ENCODE peak calls at places on chromosomes 4 and X, in four cellular contexts. V is K562, B is HepG2, R is GM12878. P is an unnamed sample.

GRCh38 chrX:120270567-120270966 is 20.0 kb downstream of the ZBTB33 start:
- DNase-seq in B (no peak), R (no peak), V (no peak), P (no peak)

GRCh38 chr4:127370495-127371069 is 262.2 kb upstream of the INTU start:
- DNase-seq in B (no peak), V (no peak), R (no peak), P (no peak)

GRCh38 chrX:14598330-14598729 is 69.0 kb downstream of the GLRA2 start:
- DNase-seq in R (no peak), B (no peak), V (no peak), P (no peak)

GRCh38 chr4:85938902-85939301 is 421.0 kb downstream of the MAPK10 start:
- DNase-seq in B (no peak), R (no peak), V (no peak), P (no peak)

GRCh38 chrX:31988975-31989374 is 917.1 kb upstream of the FTHL17 start:
- DNase-seq in B (no peak), R (no peak), V (no peak), P (no peak)

GRCh38 chr4:73068496-73069337 is 799 bp downstream of the COX18 start:
- DNase-seq in V (peak), B (peak), R (peak), P (no peak)

GRCh38 chr4:74423101-74423500 is 21.8 kb upstream of the AREG start:
- DNase-seq in R (no peak), V (peak), B (no peak), P (no peak)

GRCh38 chr4:156946508-156947197 is 24.9 kb downstream of the PDGFC start:
- DNase-seq in R (no peak), V (no peak), B (no peak), P (no peak)

GRCh38 chr4:26813698-26814097 is 46.9 kb upstream of the STIM2 start:
- DNase-seq in V (no peak), B (no peak), R (no peak), P (no peak)

GRCh38 chrX:50579955-50580354 is 109.3 kb upstream of the DGKK start:
- DNase-seq in R (peak), V (peak), B (peak), P (peak)

GRCh38 chr4:143773998-143774898 is 73.8 kb upstream of the FREM3 start:
- DNase-seq in V (peak), B (peak), R (peak), P (peak)

GRCh38 chr4:185773419-185773818 is 38.6 kb downstream of the SORBS2 start:
- DNase-seq in R (no peak), V (no peak), B (no peak), P (no peak)

GRCh38 chr4:185933078-185933581 is 121.1 kb upstream of the SORBS2 start:
- DNase-seq in B (no peak), V (no peak), R (no peak), P (no peak)

GRCh38 chr4:142293536-142293935 is 552.6 kb downstream of the INPP4B start:
- DNase-seq in V (no peak), R (no peak), B (no peak), P (no peak)

GRCh38 chr4:136484996-136485395 is 1047.3 kb downstream of the PCDH18 start:
- DNase-seq in R (no peak), V (no peak), B (no peak), P (no peak)

GRCh38 chrX:106249706-106250379 is 81.7 kb downstream of the PWWP3B start:
- DNase-seq in B (no peak), V (no peak), R (no peak), P (no peak)

GRCh38 chrX:149512225-149512885 is 7.2 kb upstream of the IDS start:
- DNase-seq in R (peak), B (peak), V (peak), P (peak)

GRCh38 chr4:155941085-155941484 is 12.6 kb downstream of the CTSO start:
- DNase-seq in R (no peak), B (no peak), V (no peak), P (no peak)

GRCh38 chr4:7244766-7245320 is 52.5 kb downstream of the SORCS2 start:
- DNase-seq in B (no peak), R (no peak), V (no peak), P (no peak)

GRCh38 chr4:145865274-145865941 is 73.2 kb downstream of the ZNF827 start:
- DNase-seq in R (no peak), V (no peak), B (no peak), P (no peak)

GRCh38 chrX:137227164-137227563 is 193.4 kb upstream of the GPR101 start:
- DNase-seq in B (no peak), V (no peak), R (no peak), P (no peak)

GRCh38 chr4:69999420-69999819 is 3.7 kb downstream of the STATH start:
- DNase-seq in B (no peak), R (no peak), V (no peak), P (no peak)

GRCh38 chr4:129218897-129219296 is 122.9 kb downstream of the C4orf33 start:
- DNase-seq in B (no peak), V (no peak), R (no peak), P (no peak)

GRCh38 chr4:48798117-48798516 is 18.0 kb upstream of the FRYL start:
- DNase-seq in V (no peak), R (no peak), B (no peak), P (no peak)

GRCh38 chr4:184811484-184812180 is 14.1 kb downstream of the ACSL1 start:
- DNase-seq in B (no peak), V (no peak), R (no peak), P (no peak)

GRCh38 chrX:123797543-123798447 is 62.1 kb upstream of the XIAP start:
- DNase-seq in B (peak), R (no peak), V (no peak), P (no peak)

GRCh38 chrX:113973706-113974105 is 610.2 kb upstream of the HTR2C start:
- DNase-seq in V (no peak), B (no peak), R (no peak), P (no peak)

GRCh38 chr4:16573744-16574143 is 324.7 kb downstream of the LDB2 start:
- DNase-seq in R (no peak), V (no peak), B (no peak), P (no peak)

GRCh38 chrX:39811391-39811790 is 286.4 kb downstream of the BCOR start:
- DNase-seq in B (no peak), R (no peak), V (no peak), P (no peak)

GRCh38 chrX:154458116-154458953 is at the start of gene PLXNA3:
- DNase-seq in B (no peak), R (no peak), V (peak), P (peak)

GRCh38 chrX:13200398-13200797 is 119.5 kb downstream of the ATXN3L start:
- DNase-seq in R (no peak), B (no peak), V (no peak), P (no peak)

GRCh38 chr4:153488719-153489384 is 22.7 kb downstream of the TMEM131L start:
- DNase-seq in V (no peak), R (peak), B (no peak), P (peak)

GRCh38 chr4:112523008-112523440 is 7.0 kb upstream of the NEUROG2 start:
- DNase-seq in V (peak), B (no peak), R (no peak), P (peak)

GRCh38 chr4:113471141-113471860 is 290.2 kb downstream of the CAMK2D start:
- DNase-seq in B (no peak), V (no peak), R (no peak), P (no peak)

GRCh38 chrX:27548624-27549023 is 41.5 kb upstream of the DCAF8L2 start:
- DNase-seq in R (no peak), B (peak), V (no peak), P (no peak)

GRCh38 chr4:91325495-91325894 is 978.3 kb upstream of the GRID2 start:
- DNase-seq in R (no peak), B (no peak), V (no peak), P (no peak)

GRCh38 chr4:22167201-22167600 is 218.6 kb upstream of the KCNIP4 start:
- DNase-seq in R (no peak), B (no peak), V (no peak), P (no peak)

GRCh38 chrX:102712216-102712966 is at the start of gene GPRASP2:
- DNase-seq in V (peak), B (no peak), R (no peak), P (peak)

GRCh38 chrX:45954026-45954425 is 591.2 kb downstream of the ZNF674 start:
- DNase-seq in V (no peak), B (no peak), R (no peak), P (no peak)

GRCh38 chr4:113961322-113961698 is 18.1 kb downstream of the ARSJ start:
- DNase-seq in R (no peak), B (no peak), V (no peak), P (no peak)

GRCh38 chr4:2367626-2368025 is 50.8 kb downstream of the ZFYVE28 start:
- DNase-seq in R (no peak), V (no peak), B (no peak), P (no peak)

GRCh38 chr4:2365913-2366210 is 52.6 kb downstream of the ZFYVE28 start:
- DNase-seq in V (no peak), R (no peak), B (no peak), P (no peak)

GRCh38 chr4:2364654-2365053 is 53.8 kb downstream of the ZFYVE28 start:
- DNase-seq in V (peak), B (no peak), R (no peak), P (no peak)

GRCh38 chr4:2365054-2365912 is 53.2 kb downstream of the ZFYVE28 start:
- DNase-seq in R (no peak), B (no peak), V (no peak), P (no peak)

GRCh38 chr4:2366252-2367192 is 51.9 kb downstream of the ZFYVE28 start:
- DNase-seq in B (no peak), R (no peak), V (no peak), P (no peak)
- TF ChIP-seq ESRRA in B (no peak), R (no peak), V (no peak), P (no peak)

DNA sequence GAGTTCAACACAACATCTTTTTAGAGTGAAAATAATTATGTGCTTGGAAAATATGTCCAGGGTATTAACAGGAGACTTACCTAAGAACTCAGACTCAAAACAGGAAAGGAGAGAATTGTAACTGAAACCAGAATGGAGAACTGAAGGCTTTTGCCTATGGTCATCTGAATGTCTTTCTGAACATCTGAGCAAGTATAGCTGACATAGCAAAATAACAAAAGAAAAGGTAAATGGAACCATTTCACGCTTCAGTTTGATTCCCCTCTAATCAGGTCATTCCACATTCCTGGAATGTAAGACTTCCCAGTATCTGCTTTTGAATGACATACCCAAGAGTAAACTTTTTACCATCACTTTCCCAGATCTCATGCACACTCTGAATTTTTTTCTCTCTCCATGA is 500.4 kb upstream of the HS3ST1 start:
- DNase-seq in R (no peak), B (no peak), V (no peak), P (no peak)
- TF ChIP-seq CREM in R (no peak), B (no peak), V (no peak), P (no peak)

DNA sequence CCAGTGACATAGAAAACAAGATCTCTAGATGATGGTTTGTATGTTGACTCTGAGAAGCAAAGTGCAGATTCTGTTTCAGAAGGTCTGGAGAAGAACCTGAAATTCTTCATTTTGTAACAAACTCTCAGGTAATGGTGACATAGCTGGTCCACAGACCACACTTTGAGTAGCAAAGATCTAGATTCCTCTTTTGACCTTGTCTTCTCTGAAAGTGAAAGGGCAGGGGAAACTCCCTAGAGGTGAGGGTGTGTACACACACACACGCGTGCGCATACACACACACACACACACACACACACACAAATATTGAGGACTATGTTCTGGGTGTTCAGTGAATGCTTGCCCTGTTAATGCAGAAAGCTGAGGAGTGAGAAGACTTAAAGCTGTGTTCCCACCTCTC is 110.1 kb downstream of the NHSL2 start:
- DNase-seq in V (no peak), R (peak), B (no peak), P (no peak)
- TF ChIP-seq ESRRA in V (no peak), R (no peak), B (no peak), P (no peak)

GRCh38 chr4:137812258-137812657 is 280.0 kb upstream of the PCDH18 start:
- DNase-seq in R (no peak), B (peak), V (no peak), P (no peak)
- TF ChIP-seq CREM in R (no peak), B (no peak), V (no peak), P (no peak)

DNA sequence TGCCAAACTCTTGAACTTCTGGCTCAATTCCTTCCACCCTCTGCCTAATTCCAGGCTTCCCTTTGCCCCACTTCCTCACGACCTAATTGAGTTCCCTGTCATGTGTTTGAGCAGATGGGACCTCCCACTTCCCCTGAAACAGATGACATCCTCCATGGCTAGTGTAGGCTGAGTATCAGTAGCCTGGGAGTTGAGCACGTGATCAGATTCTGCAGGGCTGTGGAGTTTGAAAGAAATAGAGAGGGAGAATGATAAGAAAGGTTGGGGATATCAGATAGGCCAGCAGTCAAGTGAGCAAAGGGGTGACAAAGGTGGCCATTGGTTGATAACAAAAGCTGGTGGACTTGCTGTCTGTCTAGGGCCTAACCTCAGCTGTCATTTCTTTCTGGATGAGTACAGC is 18.8 kb upstream of the NWD2 start:
- DNase-seq in B (no peak), V (no peak), R (no peak), P (no peak)
- TF ChIP-seq ESRRA in B (no peak), V (no peak), R (no peak), P (no peak)

GRCh38 chr4:2077537-2078460 is 18.7 kb downstream of the NAT8L start:
- DNase-seq in V (no peak), R (no peak), B (no peak), P (no peak)
- TF ChIP-seq CREM in V (no peak), R (no peak), B (no peak), P (no peak)

GRCh38 chr4:108709722-108710121 is 53.1 kb downstream of the ETNPPL start:
- DNase-seq in B (no peak), R (no peak), V (no peak), P (no peak)
- TF ChIP-seq ESRRA in B (no peak), R (no peak), V (no peak), P (no peak)

DNA sequence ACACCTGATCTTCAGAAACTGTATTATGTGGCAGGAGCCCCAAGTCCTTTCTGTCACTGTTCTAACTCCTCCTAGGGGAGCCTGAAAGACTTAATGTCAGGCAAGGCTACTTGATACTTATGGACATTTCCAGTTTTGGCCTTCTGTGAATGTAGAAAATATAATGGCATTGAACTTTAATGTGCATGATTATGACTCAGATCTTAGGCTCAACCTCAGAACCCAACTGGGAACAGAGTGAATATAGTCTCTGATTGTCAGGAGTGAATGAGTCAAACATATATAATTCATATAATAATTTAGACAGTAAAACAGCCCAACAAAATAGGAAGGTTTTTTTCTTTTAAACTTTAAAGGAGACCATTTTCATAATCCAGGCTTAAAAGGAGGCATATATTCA is 297.9 kb downstream of the ANKRD50 start:
- DNase-seq in R (no peak), V (no peak), B (no peak), P (no peak)
- TF ChIP-seq CREM in R (no peak), V (no peak), B (no peak), P (no peak)

GRCh38 chrX:1502241-1502640 is 34.7 kb downstream of the P2RY8 start:
- DNase-seq in B (no peak), R (no peak), V (no peak), P (no peak)
- TF ChIP-seq ESRRA in B (no peak), R (no peak), V (no peak), P (no peak)